ENCODE peak calls at places on chromosomes 1 and 21, in ten cellular contexts. O, M, D, S, L, R, F, X, U and C are unnamed samples.

GRCh38 chr1:67534627-67535065 is 104.4 kb upstream of the SERBP1 start:
- DNase-seq in O (no peak), M (no peak), D (no peak), S (no peak), L (peak; percentile 33), R (no peak), F (no peak), X (no peak), U (peak; percentile 69), C (peak; percentile 27)

GRCh38 chr1:87329051-87329755 is 523 bp downstream of the LMO4 start:
- DNase-seq in O (peak; percentile 43), M (no peak), D (peak; percentile 36), S (no peak), L (no peak), R (peak; percentile 35), F (peak; percentile 50), X (peak; percentile 50), U (peak; percentile 33), C (peak; percentile 56)

GRCh38 chr21:42471206-42471605 is 24.8 kb downstream of the RSPH1 start:
- DNase-seq in O (no peak), M (no peak), D (no peak), S (no peak), L (no peak), R (no peak), F (no peak), X (no peak), U (no peak), C (no peak)

GRCh38 chr1:6384962-6385672 is 8.4 kb downstream of the ACOT7 start:
- DNase-seq in O (no peak), M (no peak), D (no peak), S (no peak), L (no peak), R (no peak), F (peak; percentile 82), X (no peak), U (no peak), C (no peak)

GRCh38 chr1:100422065-100422464 is 69.8 kb downstream of the CDC14A start:
- DNase-seq in O (no peak), M (no peak), D (no peak), S (no peak), L (no peak), R (no peak), F (no peak), X (no peak), U (no peak), C (no peak)

GRCh38 chr1:85374160-85374559 is 90.8 kb downstream of the DDAH1 start:
- DNase-seq in O (no peak), M (no peak), D (no peak), S (no peak), L (peak; percentile 71), R (no peak), F (no peak), X (no peak), U (peak; percentile 95), C (peak; percentile 84)

GRCh38 chr21:45603481-45603880 is 40.0 kb upstream of the PCBP3 start:
- DNase-seq in O (no peak), M (no peak), D (no peak), S (no peak), L (no peak), R (no peak), F (no peak), X (no peak), U (no peak), C (no peak)

GRCh38 chr1:51627672-51628071 is 10.8 kb downstream of the OSBPL9 start:
- DNase-seq in O (no peak), M (no peak), D (no peak), S (no peak), L (peak; percentile 42), R (peak; percentile 35), F (no peak), X (no peak), U (peak; percentile 67), C (peak; percentile 67)

GRCh38 chr1:29783501-29784275 is 547.4 kb downstream of the PTPRU start:
- DNase-seq in O (no peak), M (no peak), D (no peak), S (no peak), L (no peak), R (no peak), F (no peak), X (no peak), U (no peak), C (no peak)

GRCh38 chr21:39186676-39187075 is 3.4 kb upstream of the PSMG1 start:
- DNase-seq in O (no peak), M (no peak), D (no peak), S (no peak), L (no peak), R (no peak), F (no peak), X (no peak), U (no peak), C (no peak)

GRCh38 chr1:200912737-200913407 is 18.2 kb downstream of the INAVA start:
- DNase-seq in O (no peak), M (no peak), D (no peak), S (no peak), L (no peak), R (no peak), F (no peak), X (no peak), U (no peak), C (no peak)

GRCh38 chr1:58155418-58156123 is 391.0 kb downstream of the OMA1 start:
- DNase-seq in O (no peak), M (no peak), D (no peak), S (no peak), L (no peak), R (no peak), F (no peak), X (peak; percentile 44), U (no peak), C (no peak)

GRCh38 chr1:87927391-87928073 is 598.9 kb downstream of the LMO4 start:
- DNase-seq in O (no peak), M (no peak), D (no peak), S (no peak), L (peak; percentile 72), R (no peak), F (no peak), X (no peak), U (no peak), C (no peak)

GRCh38 chr21:46318464-46318845 is 5.2 kb downstream of the C21orf58 start:
- DNase-seq in O (no peak), M (no peak), D (no peak), S (no peak), L (no peak), R (no peak), F (no peak), X (no peak), U (no peak), C (no peak)

GRCh38 chr1:29398431-29398830 is 162.1 kb downstream of the PTPRU start:
- DNase-seq in O (no peak), M (no peak), D (no peak), S (no peak), L (peak; percentile 58), R (no peak), F (no peak), X (no peak), U (no peak), C (no peak)

GRCh38 chr21:27213328-27213727 is 246.4 kb upstream of the ADAMTS5 start:
- DNase-seq in O (no peak), M (no peak), D (no peak), S (no peak), L (no peak), R (no peak), F (no peak), X (no peak), U (peak; percentile 36), C (peak; percentile 59)

GRCh38 chr1:28099050-28099769 is 10.8 kb upstream of the EYA3 start:
- DNase-seq in O (no peak), M (no peak), D (no peak), S (no peak), L (no peak), R (no peak), F (no peak), X (peak; percentile 48), U (peak; percentile 26), C (no peak)

GRCh38 chr1:6300342-6301141 is 39.6 kb upstream of the GPR153 start:
- DNase-seq in O (no peak), M (no peak), D (no peak), S (no peak), L (no peak), R (no peak), F (no peak), X (no peak), U (no peak), C (peak; percentile 9)

GRCh38 chr1:91020967-91021685 is 709 bp downstream of the ZNF644 start:
- DNase-seq in O (peak; percentile 66), M (no peak), D (peak; percentile 49), S (no peak), L (peak; percentile 69), R (peak; percentile 70), F (peak; percentile 88), X (peak; percentile 54), U (peak; percentile 89), C (peak; percentile 87)

GRCh38 chr1:38929054-38929453 is 12.6 kb downstream of the RHBDL2 start:
- DNase-seq in O (no peak), M (no peak), D (no peak), S (no peak), L (no peak), R (no peak), F (no peak), X (peak; percentile 58), U (no peak), C (no peak)

GRCh38 chr1:8020032-8020431 is 6.1 kb downstream of the ERRFI1 start:
- DNase-seq in O (no peak), M (no peak), D (no peak), S (no peak), L (peak; percentile 74), R (no peak), F (no peak), X (no peak), U (peak; percentile 59), C (peak; percentile 51)

GRCh38 chr1:70714149-70714548 is 303.1 kb downstream of the CTH start:
- DNase-seq in O (no peak), M (no peak), D (no peak), S (no peak), L (no peak), R (no peak), F (no peak), X (no peak), U (no peak), C (no peak)